ENCODE peak calls at places on chromosomes 3 and 15, in seven cellular contexts. V is foreskin fibroblast, Z is hepatocyte, A is uterus, T is KG1, X is SJSA1, C is T-helper 2 cell. Q is an unnamed sample.

GRCh38 chr15:66014639-66015182 is 145.4 kb downstream of the RAB11A start:
- DNase-seq in V (no peak), Z (no peak), A (no peak), T (no peak), X (no peak), C (no peak), Q (no peak)

GRCh38 chr3:40661285-40661684 is 136.5 kb downstream of the ZNF621 start:
- DNase-seq in V (no peak), Z (no peak), A (no peak), T (no peak), X (no peak), C (no peak), Q (no peak)

GRCh38 chr3:169362261-169362660 is 301.3 kb downstream of the MECOM start:
- DNase-seq in V (no peak), Z (peak; percentile 10), A (no peak), T (no peak), X (no peak), C (no peak), Q (no peak)

GRCh38 chr15:77069521-77070121 is 1.3 kb downstream of the TSPAN3 start:
- DNase-seq in V (no peak), Z (peak; percentile 62), A (no peak), T (no peak), X (peak; percentile 22), C (no peak), Q (no peak)

GRCh38 chr3:38746641-38747040 is 69.4 kb downstream of the SCN10A start:
- DNase-seq in V (no peak), Z (no peak), A (no peak), T (no peak), X (no peak), C (no peak), Q (no peak)

GRCh38 chr3:51637941-51638471 is 33.0 kb upstream of the TEX264 start:
- DNase-seq in V (peak; percentile 42), Z (peak; percentile 80), A (no peak), T (peak; percentile 16), X (peak; percentile 26), C (no peak), Q (no peak)

GRCh38 chr3:196634851-196635250 is 4.6 kb upstream of the NRROS start:
- DNase-seq in V (no peak), Z (no peak), A (no peak), T (no peak), X (no peak), C (no peak), Q (no peak)

GRCh38 chr3:29137601-29138000 is 143.3 kb upstream of the RBMS3 start:
- DNase-seq in V (no peak), Z (no peak), A (no peak), T (no peak), X (no peak), C (no peak), Q (no peak)

GRCh38 chr3:188749010-188749617 is 422.7 kb upstream of the TPRG1 start:
- DNase-seq in V (no peak), Z (no peak), A (no peak), T (peak; percentile 36), X (no peak), C (peak; percentile 28), Q (peak; percentile 30)

GRCh38 chr3:135905058-135905724 is 60.3 kb upstream of the PPP2R3A start:
- DNase-seq in V (peak; percentile 32), Z (no peak), A (no peak), T (no peak), X (no peak), C (no peak), Q (no peak)

GRCh38 chr15:59339252-59339672 is 33.4 kb downstream of the MYO1E start:
- DNase-seq in V (peak; percentile 29), Z (no peak), A (no peak), T (no peak), X (no peak), C (no peak), Q (no peak)

GRCh38 chr3:13702226-13702820 is 153.4 kb downstream of the FBLN2 start:
- DNase-seq in V (no peak), Z (no peak), A (no peak), T (no peak), X (no peak), C (no peak), Q (no peak)

GRCh38 chr3:132029182-132029902 is 5.5 kb downstream of the CPNE4 start:
- DNase-seq in V (peak; percentile 57), Z (peak; percentile 93), A (peak; percentile 21), T (peak; percentile 34), X (peak; percentile 44), C (peak; percentile 35), Q (peak; percentile 26)

GRCh38 chr15:25846377-25846776 is 16.8 kb downstream of the ATP10A start:
- DNase-seq in V (no peak), Z (no peak), A (no peak), T (no peak), X (no peak), C (peak; percentile 31), Q (peak; percentile 47)

GRCh38 chr3:129224984-129225393 is 24.4 kb upstream of the COPG1 start:
- DNase-seq in V (peak; percentile 83), Z (peak; percentile 61), A (peak; percentile 72), T (peak; percentile 58), X (peak; percentile 16), C (no peak), Q (no peak)

GRCh38 chr3:142000341-142000870 is 124.0 kb downstream of the ATP1B3 start:
- DNase-seq in V (no peak), Z (no peak), A (no peak), T (no peak), X (no peak), C (no peak), Q (no peak)

GRCh38 chr15:25057574-25057973 is 102.8 kb downstream of the SNRPN start:
- DNase-seq in V (no peak), Z (no peak), A (no peak), T (no peak), X (no peak), C (no peak), Q (no peak)

GRCh38 chr15:96052154-96052553 is 278.3 kb upstream of the NR2F2 start:
- DNase-seq in V (no peak), Z (no peak), A (no peak), T (no peak), X (no peak), C (no peak), Q (no peak)